ENCODE peak calls at places on chromosome 13, in eight cellular contexts. One of them, this sample, is unnamed.

GRCh38 chr13:113616281-113616906 is 31.8 kb downstream of the TFDP1 start:
- DNase-seq in left ventricle myocardium inferior: no peak
- DNase-seq in psoas muscle: no peak
- DNase-seq in neural progenitor cell: no peak
- DNase-seq in Calu3: no peak
- DNase-seq in neural crest cell: no peak
- DNase-seq in colonic mucosa: no peak
- DNase-seq in endodermal cell: no peak
- DNase-seq in this sample: no peak

GRCh38 chr13:52001120-52001731 is 10.0 kb downstream of the ATP7B start:
- DNase-seq in left ventricle myocardium inferior: no peak
- DNase-seq in psoas muscle: no peak
- DNase-seq in neural progenitor cell: peak; percentile 46
- DNase-seq in Calu3: no peak
- DNase-seq in neural crest cell: no peak
- DNase-seq in colonic mucosa: no peak
- DNase-seq in endodermal cell: peak; percentile 44
- DNase-seq in this sample: no peak

GRCh38 chr13:64551755-64552154 is 2678.4 kb downstream of the PCDH9 start:
- DNase-seq in left ventricle myocardium inferior: no peak
- DNase-seq in psoas muscle: no peak
- DNase-seq in neural progenitor cell: no peak
- DNase-seq in Calu3: no peak
- DNase-seq in neural crest cell: no peak
- DNase-seq in colonic mucosa: no peak
- DNase-seq in endodermal cell: no peak
- DNase-seq in this sample: no peak

GRCh38 chr13:78192721-78193120 is 274.1 kb upstream of the EDNRB start:
- DNase-seq in left ventricle myocardium inferior: no peak
- DNase-seq in psoas muscle: no peak
- DNase-seq in neural progenitor cell: no peak
- DNase-seq in Calu3: no peak
- DNase-seq in neural crest cell: no peak
- DNase-seq in colonic mucosa: no peak
- DNase-seq in endodermal cell: no peak
- DNase-seq in this sample: no peak

GRCh38 chr13:44221657-44222056 is 152.0 kb upstream of the SERP2 start:
- DNase-seq in left ventricle myocardium inferior: no peak
- DNase-seq in psoas muscle: no peak
- DNase-seq in neural progenitor cell: no peak
- DNase-seq in Calu3: no peak
- DNase-seq in neural crest cell: no peak
- DNase-seq in colonic mucosa: no peak
- DNase-seq in endodermal cell: no peak
- DNase-seq in this sample: no peak

GRCh38 chr13:48618937-48619336 is 34.8 kb upstream of the CYSLTR2 start:
- DNase-seq in left ventricle myocardium inferior: no peak
- DNase-seq in psoas muscle: no peak
- DNase-seq in neural progenitor cell: no peak
- DNase-seq in Calu3: no peak
- DNase-seq in neural crest cell: no peak
- DNase-seq in colonic mucosa: no peak
- DNase-seq in endodermal cell: no peak
- DNase-seq in this sample: no peak

GRCh38 chr13:19713186-19713965 is 69.4 kb downstream of the PSPC1 start:
- DNase-seq in left ventricle myocardium inferior: no peak
- DNase-seq in psoas muscle: no peak
- DNase-seq in neural progenitor cell: no peak
- DNase-seq in Calu3: no peak
- DNase-seq in neural crest cell: no peak
- DNase-seq in colonic mucosa: no peak
- DNase-seq in endodermal cell: no peak
- DNase-seq in this sample: no peak

GRCh38 chr13:19681517-19681916 is 48.1 kb downstream of the MPHOSPH8 start:
- DNase-seq in left ventricle myocardium inferior: no peak
- DNase-seq in psoas muscle: no peak
- DNase-seq in neural progenitor cell: peak; percentile 30
- DNase-seq in Calu3: no peak
- DNase-seq in neural crest cell: no peak
- DNase-seq in colonic mucosa: no peak
- DNase-seq in endodermal cell: peak; percentile 63
- DNase-seq in this sample: no peak

GRCh38 chr13:43261018-43261417 is 237.6 kb downstream of the DNAJC15 start:
- DNase-seq in left ventricle myocardium inferior: no peak
- DNase-seq in psoas muscle: no peak
- DNase-seq in neural progenitor cell: no peak
- DNase-seq in Calu3: no peak
- DNase-seq in neural crest cell: no peak
- DNase-seq in colonic mucosa: no peak
- DNase-seq in endodermal cell: no peak
- DNase-seq in this sample: no peak

GRCh38 chr13:107678075-107678689 is 537.2 kb downstream of the LIG4 start:
- DNase-seq in left ventricle myocardium inferior: no peak
- DNase-seq in psoas muscle: no peak
- DNase-seq in neural progenitor cell: peak; percentile 34
- DNase-seq in Calu3: no peak
- DNase-seq in neural crest cell: no peak
- DNase-seq in colonic mucosa: no peak
- DNase-seq in endodermal cell: no peak
- DNase-seq in this sample: no peak

GRCh38 chr13:84645196-84646071 is 763.2 kb upstream of the SLITRK1 start:
- DNase-seq in left ventricle myocardium inferior: no peak
- DNase-seq in psoas muscle: no peak
- DNase-seq in neural progenitor cell: no peak
- DNase-seq in Calu3: no peak
- DNase-seq in neural crest cell: no peak
- DNase-seq in colonic mucosa: no peak
- DNase-seq in endodermal cell: no peak
- DNase-seq in this sample: no peak

GRCh38 chr13:31588331-31588730 is 151.0 kb upstream of the RXFP2 start:
- DNase-seq in left ventricle myocardium inferior: no peak
- DNase-seq in psoas muscle: no peak
- DNase-seq in neural progenitor cell: no peak
- DNase-seq in Calu3: peak; percentile 35
- DNase-seq in neural crest cell: no peak
- DNase-seq in colonic mucosa: peak; percentile 62
- DNase-seq in endodermal cell: no peak
- DNase-seq in this sample: no peak

GRCh38 chr13:31046711-31047279 is 114.3 kb downstream of the TEX26 start:
- DNase-seq in left ventricle myocardium inferior: peak; percentile 24
- DNase-seq in psoas muscle: no peak
- DNase-seq in neural progenitor cell: peak; percentile 10
- DNase-seq in Calu3: no peak
- DNase-seq in neural crest cell: no peak
- DNase-seq in colonic mucosa: peak; percentile 54
- DNase-seq in endodermal cell: peak; percentile 44
- DNase-seq in this sample: no peak

GRCh38 chr13:34025746-34026145 is 207.8 kb downstream of the RFC3 start:
- DNase-seq in left ventricle myocardium inferior: no peak
- DNase-seq in psoas muscle: no peak
- DNase-seq in neural progenitor cell: no peak
- DNase-seq in Calu3: no peak
- DNase-seq in neural crest cell: no peak
- DNase-seq in colonic mucosa: no peak
- DNase-seq in endodermal cell: no peak
- DNase-seq in this sample: no peak

GRCh38 chr13:75310005-75310580 is 171.9 kb downstream of the TBC1D4 start:
- DNase-seq in left ventricle myocardium inferior: no peak
- DNase-seq in psoas muscle: no peak
- DNase-seq in neural progenitor cell: no peak
- DNase-seq in Calu3: no peak
- DNase-seq in neural crest cell: no peak
- DNase-seq in colonic mucosa: no peak
- DNase-seq in endodermal cell: no peak
- DNase-seq in this sample: no peak

GRCh38 chr13:105804561-105805190 is 730.8 kb downstream of the EFNB2 start:
- DNase-seq in left ventricle myocardium inferior: no peak
- DNase-seq in psoas muscle: no peak
- DNase-seq in neural progenitor cell: no peak
- DNase-seq in Calu3: no peak
- DNase-seq in neural crest cell: no peak
- DNase-seq in colonic mucosa: no peak
- DNase-seq in endodermal cell: no peak
- DNase-seq in this sample: no peak

GRCh38 chr13:23618341-23618740 is 48.1 kb downstream of the TNFRSF19 start:
- DNase-seq in left ventricle myocardium inferior: no peak
- DNase-seq in psoas muscle: no peak
- DNase-seq in neural progenitor cell: no peak
- DNase-seq in Calu3: peak; percentile 56
- DNase-seq in neural crest cell: no peak
- DNase-seq in colonic mucosa: no peak
- DNase-seq in endodermal cell: no peak
- DNase-seq in this sample: no peak

GRCh38 chr13:48302920-48303330 is 626 bp upstream of the RB1 start:
- DNase-seq in left ventricle myocardium inferior: no peak
- DNase-seq in psoas muscle: no peak
- DNase-seq in neural progenitor cell: no peak
- DNase-seq in Calu3: no peak
- DNase-seq in neural crest cell: no peak
- DNase-seq in colonic mucosa: no peak
- DNase-seq in endodermal cell: no peak
- DNase-seq in this sample: no peak

GRCh38 chr13:86174632-86175031 is 375.4 kb upstream of the SLITRK6 start:
- DNase-seq in left ventricle myocardium inferior: no peak
- DNase-seq in psoas muscle: no peak
- DNase-seq in neural progenitor cell: no peak
- DNase-seq in Calu3: no peak
- DNase-seq in neural crest cell: no peak
- DNase-seq in colonic mucosa: no peak
- DNase-seq in endodermal cell: no peak
- DNase-seq in this sample: no peak

GRCh38 chr13:30968734-30969335 is 36.4 kb downstream of the TEX26 start:
- DNase-seq in left ventricle myocardium inferior: no peak
- DNase-seq in psoas muscle: no peak
- DNase-seq in neural progenitor cell: no peak
- DNase-seq in Calu3: no peak
- DNase-seq in neural crest cell: no peak
- DNase-seq in colonic mucosa: no peak
- DNase-seq in endodermal cell: no peak
- DNase-seq in this sample: no peak

GRCh38 chr13:38743499-38743898 is 56.6 kb downstream of the FREM2 start:
- DNase-seq in left ventricle myocardium inferior: no peak
- DNase-seq in psoas muscle: no peak
- DNase-seq in neural progenitor cell: peak; percentile 55
- DNase-seq in Calu3: no peak
- DNase-seq in neural crest cell: no peak
- DNase-seq in colonic mucosa: no peak
- DNase-seq in endodermal cell: no peak
- DNase-seq in this sample: no peak

GRCh38 chr13:108960006-108960405 is 330.6 kb downstream of the MYO16 start:
- DNase-seq in left ventricle myocardium inferior: no peak
- DNase-seq in psoas muscle: no peak
- DNase-seq in neural progenitor cell: no peak
- DNase-seq in Calu3: no peak
- DNase-seq in neural crest cell: no peak
- DNase-seq in colonic mucosa: no peak
- DNase-seq in endodermal cell: no peak
- DNase-seq in this sample: no peak
- TF ChIP-seq CTCF in left ventricle myocardium inferior: no peak
- TF ChIP-seq CTCF in psoas muscle: no peak
- TF ChIP-seq CTCF in neural progenitor cell: no peak
- TF ChIP-seq CTCF in Calu3: no peak
- TF ChIP-seq CTCF in neural crest cell: no peak
- TF ChIP-seq CTCF in colonic mucosa: no peak
- TF ChIP-seq CTCF in endodermal cell: no peak
- TF ChIP-seq CTCF in this sample: no peak

DNA sequence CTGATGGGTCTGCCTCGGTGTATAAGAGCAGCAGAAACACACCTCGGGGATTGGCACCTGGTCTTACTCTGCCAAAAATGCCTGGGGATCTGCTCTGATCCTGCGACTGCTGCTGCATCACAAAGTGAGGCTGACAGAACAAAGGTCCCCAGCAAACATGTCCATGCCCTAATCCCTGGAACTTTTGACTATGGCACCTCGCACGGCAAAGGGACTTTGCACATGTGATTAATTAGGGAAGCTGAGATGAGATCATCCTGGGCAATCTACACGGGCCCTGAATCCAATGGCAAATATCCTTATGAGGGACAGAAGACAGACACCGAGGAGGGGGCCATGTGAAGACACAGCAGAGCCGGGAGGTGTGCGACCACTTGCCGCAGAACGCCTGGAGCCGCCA is 8.5 kb downstream of the GGACT start:
- DNase-seq in left ventricle myocardium inferior: no peak
- DNase-seq in psoas muscle: no peak
- DNase-seq in neural progenitor cell: no peak
- DNase-seq in Calu3: no peak
- DNase-seq in neural crest cell: no peak
- DNase-seq in colonic mucosa: no peak
- DNase-seq in endodermal cell: no peak
- DNase-seq in this sample: no peak
- TF ChIP-seq CTCF in left ventricle myocardium inferior: no peak
- TF ChIP-seq CTCF in psoas muscle: no peak
- TF ChIP-seq CTCF in neural progenitor cell: no peak
- TF ChIP-seq CTCF in Calu3: no peak
- TF ChIP-seq CTCF in neural crest cell: no peak
- TF ChIP-seq CTCF in colonic mucosa: no peak
- TF ChIP-seq CTCF in endodermal cell: no peak
- TF ChIP-seq CTCF in this sample: no peak

GRCh38 chr13:111288276-111288675 is 32.2 kb upstream of the TEX29 start:
- DNase-seq in left ventricle myocardium inferior: no peak
- DNase-seq in psoas muscle: no peak
- DNase-seq in neural progenitor cell: no peak
- DNase-seq in Calu3: no peak
- DNase-seq in neural crest cell: no peak
- DNase-seq in colonic mucosa: no peak
- DNase-seq in endodermal cell: no peak
- DNase-seq in this sample: no peak

GRCh38 chr13:111283991-111284390 is 36.5 kb upstream of the TEX29 start:
- DNase-seq in left ventricle myocardium inferior: no peak
- DNase-seq in psoas muscle: no peak
- DNase-seq in neural progenitor cell: no peak
- DNase-seq in Calu3: no peak
- DNase-seq in neural crest cell: no peak
- DNase-seq in colonic mucosa: no peak
- DNase-seq in endodermal cell: peak; percentile 28
- DNase-seq in this sample: no peak

GRCh38 chr13:111287201-111287600 is 33.2 kb upstream of the TEX29 start:
- DNase-seq in left ventricle myocardium inferior: no peak
- DNase-seq in psoas muscle: no peak
- DNase-seq in neural progenitor cell: no peak
- DNase-seq in Calu3: no peak
- DNase-seq in neural crest cell: no peak
- DNase-seq in colonic mucosa: no peak
- DNase-seq in endodermal cell: no peak
- DNase-seq in this sample: no peak

GRCh38 chr13:111284579-111284978 is 35.9 kb upstream of the TEX29 start:
- DNase-seq in left ventricle myocardium inferior: no peak
- DNase-seq in psoas muscle: no peak
- DNase-seq in neural progenitor cell: no peak
- DNase-seq in Calu3: no peak
- DNase-seq in neural crest cell: no peak
- DNase-seq in colonic mucosa: no peak
- DNase-seq in endodermal cell: no peak
- DNase-seq in this sample: no peak

GRCh38 chr13:111286162-111286561 is 34.3 kb upstream of the TEX29 start:
- DNase-seq in left ventricle myocardium inferior: no peak
- DNase-seq in psoas muscle: no peak
- DNase-seq in neural progenitor cell: no peak
- DNase-seq in Calu3: no peak
- DNase-seq in neural crest cell: no peak
- DNase-seq in colonic mucosa: no peak
- DNase-seq in endodermal cell: no peak
- DNase-seq in this sample: no peak
- TF ChIP-seq CTCF in left ventricle myocardium inferior: no peak
- TF ChIP-seq CTCF in psoas muscle: no peak
- TF ChIP-seq CTCF in neural progenitor cell: no peak
- TF ChIP-seq CTCF in Calu3: no peak
- TF ChIP-seq CTCF in neural crest cell: peak; percentile 22
- TF ChIP-seq CTCF in colonic mucosa: no peak
- TF ChIP-seq CTCF in endodermal cell: peak; percentile 52
- TF ChIP-seq CTCF in this sample: no peak

GRCh38 chr13:61410669-61411297 is 4.9 kb downstream of the PCDH20 start:
- DNase-seq in left ventricle myocardium inferior: no peak
- DNase-seq in psoas muscle: no peak
- DNase-seq in neural progenitor cell: peak; percentile 16
- DNase-seq in Calu3: no peak
- DNase-seq in neural crest cell: no peak
- DNase-seq in colonic mucosa: no peak
- DNase-seq in endodermal cell: no peak
- DNase-seq in this sample: no peak
- TF ChIP-seq CTCF in left ventricle myocardium inferior: peak; percentile 55
- TF ChIP-seq CTCF in psoas muscle: peak; percentile 24
- TF ChIP-seq CTCF in neural progenitor cell: peak; percentile 71
- TF ChIP-seq CTCF in Calu3: no peak
- TF ChIP-seq CTCF in neural crest cell: peak; percentile 78
- TF ChIP-seq CTCF in colonic mucosa: peak; percentile 25
- TF ChIP-seq CTCF in endodermal cell: peak; percentile 83
- TF ChIP-seq CTCF in this sample: peak; percentile 63